ENCODE peak calls at places on chromosomes 1 and 21, in nine cellular contexts. I, D, R, H, X, Y, Q, G and N are unnamed samples.

GRCh38 chr1:36089393-36090121 is 865 bp downstream of the ADPRS start:
- DNase-seq in I (peak), D (peak), R (peak), H (no peak), X (no peak), Y (no peak), Q (no peak), G (no peak), N (no peak)

GRCh38 chr1:248873993-248874671 is 15.2 kb upstream of the ZNF692 start:
- DNase-seq in I (no peak), D (peak), R (no peak), H (no peak), X (peak), Y (peak), Q (peak), G (peak), N (no peak)

GRCh38 chr1:71828431-71829012 is 453.8 kb downstream of the NEGR1 start:
- DNase-seq in I (no peak), D (no peak), R (no peak), H (no peak), X (no peak), Y (no peak), Q (no peak), G (no peak), N (no peak)

GRCh38 chr1:181324797-181325616 is 158.3 kb upstream of the CACNA1E start:
- DNase-seq in I (no peak), D (no peak), R (no peak), H (no peak), X (no peak), Y (no peak), Q (no peak), G (no peak), N (no peak)

GRCh38 chr1:65467536-65467935 is 47.1 kb downstream of the LEPR start:
- DNase-seq in I (no peak), D (no peak), R (peak), H (peak), X (no peak), Y (no peak), Q (no peak), G (no peak), N (no peak)

GRCh38 chr1:202063093-202063492 is 52.7 kb downstream of the ELF3 start:
- DNase-seq in I (peak), D (no peak), R (no peak), H (no peak), X (no peak), Y (no peak), Q (no peak), G (no peak), N (no peak)

GRCh38 chr1:231177226-231177625 is 15.4 kb downstream of the TRIM67 start:
- DNase-seq in I (no peak), D (no peak), R (no peak), H (no peak), X (no peak), Y (no peak), Q (no peak), G (no peak), N (no peak)

GRCh38 chr1:91803847-91804545 is 82.0 kb downstream of the TGFBR3 start:
- DNase-seq in I (no peak), D (peak), R (no peak), H (no peak), X (no peak), Y (no peak), Q (no peak), G (no peak), N (no peak)

GRCh38 chr1:207304710-207305151 is 16.7 kb upstream of the CD55 start:
- DNase-seq in I (no peak), D (no peak), R (no peak), H (no peak), X (no peak), Y (no peak), Q (no peak), G (no peak), N (no peak)

GRCh38 chr1:92707292-92707691 is 77.6 kb downstream of the EVI5 start:
- DNase-seq in I (no peak), D (no peak), R (no peak), H (no peak), X (no peak), Y (no peak), Q (no peak), G (no peak), N (no peak)

GRCh38 chr21:38170283-38170682 is 86.5 kb upstream of the KCNJ15 start:
- DNase-seq in I (no peak), D (no peak), R (peak), H (peak), X (no peak), Y (no peak), Q (peak), G (no peak), N (no peak)

GRCh38 chr21:42239973-42240372 is 21.0 kb downstream of the ABCG1 start:
- DNase-seq in I (no peak), D (no peak), R (no peak), H (no peak), X (peak), Y (no peak), Q (no peak), G (no peak), N (no peak)
- TF ChIP-seq CTCF in I (no peak), D (no peak), R (no peak), H (peak), X (no peak), Y (no peak), Q (no peak), G (no peak), N (no peak)

GRCh38 chr21:33881689-33882440 is 33.7 kb downstream of the ATP5PO start:
- DNase-seq in I (no peak), D (no peak), R (no peak), H (no peak), X (no peak), Y (no peak), Q (no peak), G (no peak), N (no peak)

GRCh38 chr21:33885158-33885514 is 30.5 kb downstream of the ATP5PO start:
- DNase-seq in I (no peak), D (no peak), R (no peak), H (no peak), X (no peak), Y (no peak), Q (no peak), G (no peak), N (no peak)

GRCh38 chr21:33880626-33881025 is 35.0 kb downstream of the ATP5PO start:
- DNase-seq in I (no peak), D (no peak), R (no peak), H (no peak), X (no peak), Y (no peak), Q (no peak), G (no peak), N (no peak)

GRCh38 chr21:33886316-33886715 is 29.3 kb downstream of the ATP5PO start:
- DNase-seq in I (no peak), D (no peak), R (no peak), H (no peak), X (no peak), Y (no peak), Q (no peak), G (no peak), N (no peak)

DNA sequence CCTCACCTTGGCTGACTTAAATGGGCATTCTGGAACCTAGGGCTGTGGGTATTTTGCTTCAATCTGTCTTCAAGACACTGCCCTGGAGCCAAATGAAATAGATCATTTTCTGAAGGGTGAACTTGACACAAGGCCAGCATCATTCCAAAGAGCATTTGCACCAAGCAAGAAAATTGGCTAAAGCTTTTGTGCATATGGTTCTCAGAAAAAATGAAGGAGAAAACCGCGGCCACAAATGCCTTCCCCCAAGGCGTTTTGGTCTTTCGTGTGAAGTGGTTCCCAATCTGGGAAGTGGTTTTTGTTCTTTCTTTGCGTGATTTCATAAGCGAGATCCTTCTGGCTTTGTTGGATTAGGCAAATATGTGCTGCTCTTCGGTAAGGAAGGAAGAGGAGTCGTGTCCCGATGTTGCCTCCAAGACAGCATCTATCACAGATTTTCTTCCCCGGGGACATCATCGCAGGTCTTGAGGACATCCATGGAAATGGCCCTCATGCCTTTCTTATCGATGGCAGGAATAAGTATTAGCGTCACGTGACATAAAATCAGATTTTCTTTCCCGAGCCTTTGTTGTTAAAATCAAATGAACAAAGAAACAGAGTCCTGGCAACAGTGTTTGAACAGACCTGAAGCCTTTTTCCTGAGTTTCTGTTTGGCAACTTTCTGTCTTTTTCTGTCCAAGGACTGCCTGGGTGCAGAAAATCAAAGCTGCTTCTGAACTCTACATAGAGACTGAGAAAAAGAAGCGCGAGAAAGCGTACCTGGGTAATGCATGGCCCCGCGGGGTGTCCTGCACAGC is 31.0 kb downstream of the ATP5PO start:
- DNase-seq in I (no peak), D (no peak), R (peak), H (no peak), X (no peak), Y (no peak), Q (no peak), G (no peak), N (peak)
- H3K4me3 ChIP-seq in I (no peak), D (no peak), R (no peak), H (no peak), X (no peak), Y (no peak), Q (no peak), G (no peak), N (no peak)

GRCh38 chr1:85602536-85602935 is 22.0 kb downstream of the CCN1 start:
- DNase-seq in I (no peak), D (no peak), R (no peak), H (no peak), X (no peak), Y (no peak), Q (no peak), G (no peak), N (no peak)
- TF ChIP-seq CTCF in I (no peak), D (no peak), R (no peak), H (peak), X (no peak), Y (no peak), Q (no peak), G (no peak), N (no peak)

GRCh38 chr1:78301141-78301540 is 189.6 kb upstream of the PTGFR start:
- DNase-seq in I (no peak), D (no peak), R (no peak), H (no peak), X (no peak), Y (no peak), Q (no peak), G (no peak), N (no peak)

GRCh38 chr1:78297828-78298227 is 192.9 kb upstream of the PTGFR start:
- DNase-seq in I (no peak), D (no peak), R (no peak), H (no peak), X (no peak), Y (no peak), Q (no peak), G (no peak), N (no peak)

GRCh38 chr1:78304766-78305165 is 186.0 kb upstream of the PTGFR start:
- DNase-seq in I (no peak), D (no peak), R (peak), H (no peak), X (no peak), Y (no peak), Q (no peak), G (no peak), N (no peak)

DNA sequence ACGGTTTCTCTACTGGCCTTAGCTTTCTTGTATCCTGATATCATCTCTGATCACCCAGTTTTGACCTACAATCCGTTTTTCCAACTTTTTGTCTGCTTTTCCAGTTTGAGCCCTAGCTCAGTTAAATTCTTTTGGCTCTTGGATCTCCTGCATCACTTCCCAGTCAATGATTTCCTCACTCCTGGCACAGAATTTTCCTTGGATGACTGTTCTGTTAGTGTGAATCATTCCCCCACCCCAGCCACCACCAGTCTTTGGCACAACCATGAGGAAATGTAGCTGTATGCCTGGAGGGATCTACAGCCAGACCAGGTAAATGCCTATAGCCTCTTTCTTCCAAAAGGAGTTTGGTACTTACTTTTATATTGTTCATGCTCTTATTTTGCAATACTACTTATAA is 187.2 kb upstream of the PTGFR start:
- DNase-seq in I (peak), D (no peak), R (peak), H (no peak), X (peak), Y (peak), Q (peak), G (peak), N (peak)
- H3K4me3 ChIP-seq in I (no peak), D (no peak), R (no peak), H (no peak), X (no peak), Y (no peak), Q (no peak), G (no peak), N (no peak)

GRCh38 chr1:116880952-116881351 is 28.8 kb upstream of the PTGFRN start:
- DNase-seq in I (no peak), D (no peak), R (no peak), H (no peak), X (peak), Y (peak), Q (no peak), G (no peak), N (no peak)

GRCh38 chr1:116878804-116879477 is 30.8 kb upstream of the PTGFRN start:
- DNase-seq in I (no peak), D (no peak), R (peak), H (no peak), X (peak), Y (no peak), Q (no peak), G (peak), N (no peak)

GRCh38 chr1:116879478-116880133 is 30.1 kb upstream of the PTGFRN start:
- DNase-seq in I (no peak), D (no peak), R (no peak), H (no peak), X (no peak), Y (no peak), Q (no peak), G (no peak), N (no peak)

GRCh38 chr1:116882866-116883265 is 26.9 kb upstream of the PTGFRN start:
- DNase-seq in I (no peak), D (no peak), R (no peak), H (no peak), X (no peak), Y (no peak), Q (no peak), G (no peak), N (no peak)

GRCh38 chr1:116881879-116882520 is 27.7 kb upstream of the PTGFRN start:
- DNase-seq in I (peak), D (peak), R (peak), H (no peak), X (peak), Y (peak), Q (peak), G (peak), N (peak)
- TF ChIP-seq CTCF in I (peak), D (peak), R (peak), H (peak), X (peak), Y (peak), Q (no peak), G (no peak), N (peak)

GRCh38 chr1:167059045-167059728 is 31.0 kb downstream of the GPA33 start:
- DNase-seq in I (peak), D (peak), R (peak), H (peak), X (peak), Y (peak), Q (peak), G (peak), N (no peak)
- H3K4me3 ChIP-seq in I (no peak), D (no peak), R (no peak), H (no peak), X (peak), Y (no peak), Q (no peak), G (no peak), N (no peak)

GRCh38 chr1:50681931-50682330 is 258.7 kb upstream of the DMRTA2 start:
- DNase-seq in I (no peak), D (no peak), R (peak), H (no peak), X (no peak), Y (no peak), Q (no peak), G (no peak), N (no peak)

GRCh38 chr1:50684185-50684584 is 260.9 kb upstream of the DMRTA2 start:
- DNase-seq in I (no peak), D (no peak), R (no peak), H (no peak), X (no peak), Y (no peak), Q (no peak), G (no peak), N (no peak)
- TF ChIP-seq CTCF in I (peak), D (no peak), R (no peak), H (no peak), X (no peak), Y (no peak), Q (no peak), G (no peak), N (no peak)

DNA sequence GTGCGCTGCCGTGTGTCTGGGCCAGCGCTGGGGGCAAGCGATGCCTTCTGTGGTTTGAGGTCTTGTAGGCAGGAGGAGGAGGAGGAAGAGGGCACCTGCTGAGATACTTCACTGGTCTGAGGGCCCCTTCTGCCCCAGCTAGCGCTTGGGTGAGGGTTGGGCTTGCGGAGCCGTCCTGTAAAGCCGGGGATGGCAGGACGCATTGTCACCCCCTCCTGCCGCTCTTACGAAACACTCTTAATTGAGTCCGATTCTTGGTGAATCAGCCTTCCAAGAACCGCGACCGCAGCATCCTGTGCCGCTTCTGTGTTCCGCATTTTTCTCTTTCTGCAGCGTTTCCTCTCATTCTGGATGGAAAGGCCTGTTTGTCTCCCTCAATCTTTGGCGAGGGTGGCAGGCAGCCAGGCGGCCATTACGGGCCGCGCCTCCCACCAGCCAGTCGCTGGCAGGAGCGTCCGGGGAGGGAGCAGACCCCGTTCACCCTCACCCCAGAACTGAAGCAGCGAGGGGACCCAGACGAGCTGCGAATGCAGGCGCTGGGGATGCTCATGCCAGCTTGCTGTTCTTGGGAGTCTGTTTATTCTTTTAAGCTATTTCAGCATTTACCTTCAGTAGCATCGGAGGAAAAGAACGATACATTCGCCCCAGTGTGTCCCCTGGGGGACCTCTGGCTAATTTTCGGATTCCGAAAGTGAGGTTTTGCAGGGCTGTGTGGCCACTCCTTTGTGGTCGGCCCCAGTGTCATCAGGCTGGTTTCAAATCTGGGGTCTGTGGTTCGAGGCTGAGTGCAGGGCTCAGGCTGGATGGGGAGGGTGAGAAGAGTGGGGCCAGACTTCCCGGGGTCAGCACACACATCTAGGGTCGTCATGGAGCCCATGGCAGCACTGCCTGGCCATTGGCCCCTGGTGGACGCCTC is 62.7 kb downstream of the SKI start:
- DNase-seq in I (peak), D (peak), R (peak), H (no peak), X (peak), Y (peak), Q (peak), G (peak), N (peak)
- H3K4me3 ChIP-seq in I (peak), D (peak), R (no peak), H (no peak), X (peak), Y (peak), Q (no peak), G (peak), N (peak)